ENCODE peak calls at places on chromosomes 6 and 20, in nine cellular contexts. J is neural crest cell; L is NCI-H1105 treated with DMSO at 0.1 percent for 48 hours; B is germinal center; R is T-helper 22 cell; G is left lung; U is stimulated activated CD4-positive, alpha-beta T cell treated with anti-CD3 and anti-CD28 coated beads, Interleukin-2, amount 100 ng/mL, for 24 hours; D is GM12865; Q is astrocyte. Z is an unnamed sample.
A peak's percentile ranks its signal among the peaks of the same experiment; 100 is the strongest.

GRCh38 chr20:18048191-18048590 is 9.5 kb downstream of the OVOL2 start:
- DNase-seq in B (peak; percentile 28), U (no peak), J (no peak), L (no peak), R (no peak), D (no peak), G (no peak), Q (no peak), Z (no peak)

GRCh38 chr6:149840345-149841075 is 23.6 kb downstream of the LRP11 start:
- DNase-seq in B (peak; percentile 71), J (no peak), D (peak; percentile 54), U (peak; percentile 68), Q (peak; percentile 75), L (peak; percentile 97), R (no peak), G (no peak), Z (peak; percentile 94)

GRCh38 chr20:57056651-57057050 is 209.8 kb downstream of the BMP7 start:
- DNase-seq in B (no peak), J (no peak), R (no peak), G (no peak), D (no peak), U (no peak), Q (no peak), L (no peak), Z (no peak)

GRCh38 chr6:109179507-109179906 is 84.2 kb downstream of the CEP57L1 start:
- DNase-seq in J (no peak), G (no peak), Q (no peak), B (no peak), U (no peak), L (no peak), D (no peak), R (no peak), Z (no peak)

GRCh38 chr6:24223131-24223715 is 97.2 kb downstream of the NRSN1 start:
- DNase-seq in Q (no peak), R (no peak), D (no peak), B (no peak), L (no peak), J (no peak), G (no peak), U (no peak), Z (no peak)

GRCh38 chr6:109612268-109612667 is 78.7 kb downstream of the AK9 start:
- DNase-seq in G (no peak), R (no peak), B (no peak), J (no peak), D (no peak), Q (no peak), U (no peak), L (no peak), Z (no peak)

GRCh38 chr20:32327087-32327681 is 30.9 kb upstream of the ASXL1 start:
- DNase-seq in J (no peak), B (no peak), Q (peak; percentile 96), L (no peak), D (no peak), G (no peak), R (no peak), U (no peak), Z (no peak)

GRCh38 chr6:72322778-72323177 is 299.1 kb upstream of the KCNQ5 start:
- DNase-seq in R (no peak), Q (no peak), B (no peak), L (no peak), J (no peak), D (no peak), G (no peak), U (no peak), Z (no peak)

GRCh38 chr20:43938932-43939761 is 24.5 kb downstream of the TOX2 start:
- DNase-seq in R (no peak), L (peak; percentile 4), D (no peak), B (no peak), U (no peak), G (no peak), Q (peak; percentile 100), J (no peak), Z (no peak)

GRCh38 chr6:170230520-170231390 is 60.1 kb downstream of the DLL1 start:
- DNase-seq in Q (no peak), D (no peak), R (no peak), J (no peak), G (peak; percentile 37), L (no peak), U (no peak), B (no peak), Z (no peak)

GRCh38 chr6:74741608-74742007 is 464.2 kb downstream of the COL12A1 start:
- DNase-seq in L (no peak), R (no peak), Q (no peak), G (no peak), D (no peak), B (no peak), J (no peak), U (no peak), Z (no peak)

GRCh38 chr20:40960521-40960956 is 68.1 kb upstream of the TOP1 start:
- DNase-seq in J (no peak), R (no peak), U (no peak), G (no peak), B (no peak), Q (peak; percentile 16), D (no peak), L (no peak), Z (peak; percentile 80)

GRCh38 chr6:13796781-13797180 is 17.6 kb downstream of the MCUR1 start:
- DNase-seq in G (no peak), J (no peak), R (no peak), Q (no peak), B (no peak), L (no peak), D (no peak), U (no peak), Z (no peak)

GRCh38 chr20:61454053-61454452 is 202.0 kb downstream of the CDH4 start:
- DNase-seq in U (no peak), L (no peak), B (no peak), Q (no peak), J (no peak), R (no peak), G (no peak), D (no peak), Z (no peak)

GRCh38 chr6:131652472-131652871 is 15.4 kb downstream of the ENPP3 start:
- DNase-seq in G (no peak), U (no peak), Q (peak; percentile 46), L (no peak), R (no peak), J (no peak), D (no peak), B (no peak), Z (no peak)

GRCh38 chr20:18983796-18984195 is 170.2 kb downstream of the SCP2D1 start:
- DNase-seq in B (no peak), D (no peak), L (no peak), G (no peak), J (no peak), Q (no peak), R (no peak), U (no peak), Z (no peak)

GRCh38 chr6:152428126-152428525 is 209.0 kb downstream of the SYNE1 start:
- DNase-seq in R (no peak), Q (peak; percentile 32), B (no peak), J (no peak), U (no peak), G (no peak), D (no peak), L (no peak), Z (no peak)

GRCh38 chr20:45991616-45992015 is 17.1 kb upstream of the MMP9 start:
- DNase-seq in Q (no peak), J (no peak), U (no peak), G (no peak), B (no peak), L (no peak), D (no peak), R (no peak), Z (no peak)

GRCh38 chr6:170004585-170005210 is 253.3 kb downstream of the ERMARD start:
- DNase-seq in J (no peak), Q (no peak), B (no peak), U (no peak), D (no peak), L (no peak), R (no peak), G (no peak), Z (no peak)

GRCh38 chr6:140846518-140847277 is 1286.0 kb upstream of the GJE1 start:
- DNase-seq in L (no peak), Q (peak; percentile 57), J (no peak), D (no peak), B (no peak), G (no peak), R (no peak), U (no peak), Z (no peak)

GRCh38 chr6:73515204-73516101 is 5.4 kb downstream of the EEF1A1 start:
- DNase-seq in D (peak; percentile 83), G (no peak), L (peak; percentile 41), J (no peak), U (peak; percentile 40), R (peak; percentile 23), B (peak; percentile 54), Q (peak; percentile 73), Z (peak; percentile 47)

GRCh38 chr6:3237761-3238662 is 10.6 kb upstream of the TUBB2B start:
- DNase-seq in U (no peak), R (no peak), G (no peak), B (no peak), D (peak; percentile 46), Q (no peak), J (no peak), L (no peak), Z (no peak)

GRCh38 chr20:57425150-57426013 is 34.2 kb downstream of the RBM38 start:
- DNase-seq in Q (peak; percentile 7), R (no peak), L (no peak), U (no peak), J (no peak), B (peak; percentile 35), D (peak; percentile 58), G (peak; percentile 68), Z (no peak)

Z was measured in lower leg skin.